ENCODE peak calls at places on chromosome 1, in four cellular contexts. One of them, this sample, is unnamed.
A peak's percentile ranks its signal among the peaks of the same experiment; 100 is the strongest.

GRCh38 chr1:61234582-61234909 is 152.2 kb downstream of the NFIA start:
- DNase-seq in neural progenitor cell: no peak
- DNase-seq in trophoblast cell: no peak
- DNase-seq in neuronal stem cell: no peak
- DNase-seq in this sample: no peak

GRCh38 chr1:37317870-37318431 is 156.4 kb upstream of the ZC3H12A start:
- DNase-seq in neural progenitor cell: no peak
- DNase-seq in trophoblast cell: no peak
- DNase-seq in neuronal stem cell: no peak
- DNase-seq in this sample: no peak

GRCh38 chr1:975896-976683 is 5.8 kb downstream of the PERM1 start:
- DNase-seq in neural progenitor cell: peak; percentile 89
- DNase-seq in trophoblast cell: peak; percentile 77
- DNase-seq in neuronal stem cell: no peak
- DNase-seq in this sample: peak; percentile 38

GRCh38 chr1:53454019-53454418 is 5.2 kb upstream of the DMRTB1 start:
- DNase-seq in neural progenitor cell: no peak
- DNase-seq in trophoblast cell: no peak
- DNase-seq in neuronal stem cell: no peak
- DNase-seq in this sample: no peak

GRCh38 chr1:203084588-203085527 is 954 bp downstream of the MYOG start:
- DNase-seq in neural progenitor cell: peak; percentile 50
- DNase-seq in trophoblast cell: peak; percentile 59
- DNase-seq in neuronal stem cell: no peak
- DNase-seq in this sample: no peak

GRCh38 chr1:179867493-179868330 is 9.9 kb downstream of the TOR1AIP2 start:
- DNase-seq in neural progenitor cell: peak; percentile 74
- DNase-seq in trophoblast cell: peak; percentile 85
- DNase-seq in neuronal stem cell: peak; percentile 47
- DNase-seq in this sample: peak; percentile 32

GRCh38 chr1:230797376-230798186 is 50.4 kb downstream of the CAPN9 start:
- DNase-seq in neural progenitor cell: peak; percentile 81
- DNase-seq in trophoblast cell: peak; percentile 77
- DNase-seq in neuronal stem cell: peak; percentile 51
- DNase-seq in this sample: peak; percentile 64

GRCh38 chr1:21149862-21150432 is 26.8 kb downstream of the EIF4G3 start:
- DNase-seq in neural progenitor cell: peak; percentile 22
- DNase-seq in trophoblast cell: peak; percentile 45
- DNase-seq in neuronal stem cell: no peak
- DNase-seq in this sample: peak; percentile 92

GRCh38 chr1:245091818-245092637 is 62.8 kb upstream of the KIF26B start:
- DNase-seq in neural progenitor cell: no peak
- DNase-seq in trophoblast cell: peak; percentile 85
- DNase-seq in neuronal stem cell: no peak
- DNase-seq in this sample: peak; percentile 99

GRCh38 chr1:54342764-54343687 is 63.2 kb downstream of the SSBP3 start:
- DNase-seq in neural progenitor cell: no peak
- DNase-seq in trophoblast cell: no peak
- DNase-seq in neuronal stem cell: no peak
- DNase-seq in this sample: no peak

GRCh38 chr1:35559317-35559944 is 1.8 kb downstream of the NCDN start:
- DNase-seq in neural progenitor cell: no peak
- DNase-seq in trophoblast cell: no peak
- DNase-seq in neuronal stem cell: no peak
- DNase-seq in this sample: no peak

GRCh38 chr1:156959414-156959813 is 39.0 kb downstream of the LRRC71 start:
- DNase-seq in neural progenitor cell: no peak
- DNase-seq in trophoblast cell: no peak
- DNase-seq in neuronal stem cell: no peak
- DNase-seq in this sample: no peak

GRCh38 chr1:64654519-64655341 is 90.1 kb upstream of the RAVER2 start:
- DNase-seq in neural progenitor cell: no peak
- DNase-seq in trophoblast cell: no peak
- DNase-seq in neuronal stem cell: no peak
- DNase-seq in this sample: peak; percentile 34

GRCh38 chr1:117828206-117828605 is 101.2 kb downstream of the GDAP2 start:
- DNase-seq in neural progenitor cell: no peak
- DNase-seq in trophoblast cell: no peak
- DNase-seq in neuronal stem cell: no peak
- DNase-seq in this sample: peak; percentile 91

GRCh38 chr1:36884029-36884701 is 150.2 kb downstream of the GRIK3 start:
- DNase-seq in neural progenitor cell: no peak
- DNase-seq in trophoblast cell: no peak
- DNase-seq in neuronal stem cell: no peak
- DNase-seq in this sample: no peak

GRCh38 chr1:234611153-234611798 is 1.3 kb upstream of the IRF2BP2 start:
- DNase-seq in neural progenitor cell: peak; percentile 92
- DNase-seq in trophoblast cell: peak; percentile 77
- DNase-seq in neuronal stem cell: peak; percentile 71
- DNase-seq in this sample: peak; percentile 90

GRCh38 chr1:201710632-201711031 is 118.3 kb upstream of the IPO9 start:
- DNase-seq in neural progenitor cell: no peak
- DNase-seq in trophoblast cell: no peak
- DNase-seq in neuronal stem cell: no peak
- DNase-seq in this sample: no peak

GRCh38 chr1:232130815-232131474 is 499.0 kb downstream of the SIPA1L2 start:
- DNase-seq in neural progenitor cell: no peak
- DNase-seq in trophoblast cell: no peak
- DNase-seq in neuronal stem cell: no peak
- DNase-seq in this sample: no peak

GRCh38 chr1:166924829-166925541 is 48.9 kb upstream of the TADA1 start:
- DNase-seq in neural progenitor cell: no peak
- DNase-seq in trophoblast cell: no peak
- DNase-seq in neuronal stem cell: no peak
- DNase-seq in this sample: no peak

GRCh38 chr1:93313026-93313425 is 32.7 kb upstream of the DR1 start:
- DNase-seq in neural progenitor cell: no peak
- DNase-seq in trophoblast cell: no peak
- DNase-seq in neuronal stem cell: no peak
- DNase-seq in this sample: no peak

GRCh38 chr1:230753586-230754251 is 6.5 kb downstream of the CAPN9 start:
- DNase-seq in neural progenitor cell: peak; percentile 76
- DNase-seq in trophoblast cell: peak; percentile 50
- DNase-seq in neuronal stem cell: peak; percentile 37
- DNase-seq in this sample: peak; percentile 18

GRCh38 chr1:68495532-68495931 is 1.4 kb downstream of the DEPDC1 start:
- DNase-seq in neural progenitor cell: no peak
- DNase-seq in trophoblast cell: no peak
- DNase-seq in neuronal stem cell: no peak
- DNase-seq in this sample: no peak

GRCh38 chr1:77412794-77413530 is 131.1 kb downstream of the AK5 start:
- DNase-seq in neural progenitor cell: peak; percentile 20
- DNase-seq in trophoblast cell: no peak
- DNase-seq in neuronal stem cell: peak; percentile 24
- DNase-seq in this sample: no peak

GRCh38 chr1:2988256-2988655 is 33.0 kb upstream of the ACTRT2 start:
- DNase-seq in neural progenitor cell: no peak
- DNase-seq in trophoblast cell: no peak
- DNase-seq in neuronal stem cell: no peak
- DNase-seq in this sample: no peak

GRCh38 chr1:18037651-18038050 is 69.9 kb upstream of the IGSF21 start:
- DNase-seq in neural progenitor cell: no peak
- DNase-seq in trophoblast cell: no peak
- DNase-seq in neuronal stem cell: no peak
- DNase-seq in this sample: no peak

GRCh38 chr1:234911787-234912186 is 216.8 kb downstream of the TOMM20 start:
- DNase-seq in neural progenitor cell: peak; percentile 36
- DNase-seq in trophoblast cell: no peak
- DNase-seq in neuronal stem cell: no peak
- DNase-seq in this sample: no peak

GRCh38 chr1:187037973-187038553 is 209.3 kb downstream of the PLA2G4A start:
- DNase-seq in neural progenitor cell: no peak
- DNase-seq in trophoblast cell: no peak
- DNase-seq in neuronal stem cell: no peak
- DNase-seq in this sample: no peak

GRCh38 chr1:38697387-38697786 is 162.2 kb downstream of the RRAGC start:
- DNase-seq in neural progenitor cell: no peak
- DNase-seq in trophoblast cell: no peak
- DNase-seq in neuronal stem cell: no peak
- DNase-seq in this sample: no peak

GRCh38 chr1:85459274-85459673 is 5.7 kb downstream of the DDAH1 start:
- DNase-seq in neural progenitor cell: no peak
- DNase-seq in trophoblast cell: no peak
- DNase-seq in neuronal stem cell: no peak
- DNase-seq in this sample: no peak

GRCh38 chr1:101996830-101997485 is at the start of gene OLFM3:
- DNase-seq in neural progenitor cell: peak; percentile 94
- DNase-seq in trophoblast cell: peak; percentile 15
- DNase-seq in neuronal stem cell: peak; percentile 79
- DNase-seq in this sample: no peak

GRCh38 chr1:93288558-93288957 is 57.1 kb upstream of the DR1 start:
- DNase-seq in neural progenitor cell: no peak
- DNase-seq in trophoblast cell: no peak
- DNase-seq in neuronal stem cell: no peak
- DNase-seq in this sample: no peak

GRCh38 chr1:66728021-66728420 is 24.2 kb upstream of the DYNLT5 start:
- DNase-seq in neural progenitor cell: no peak
- DNase-seq in trophoblast cell: peak; percentile 26
- DNase-seq in neuronal stem cell: no peak
- DNase-seq in this sample: peak; percentile 56

GRCh38 chr1:230898748-230899147 is 30.4 kb upstream of the C1orf198 start:
- DNase-seq in neural progenitor cell: no peak
- DNase-seq in trophoblast cell: no peak
- DNase-seq in neuronal stem cell: no peak
- DNase-seq in this sample: no peak

GRCh38 chr1:60861949-60862346 is 220.4 kb upstream of the NFIA start:
- DNase-seq in neural progenitor cell: no peak
- DNase-seq in trophoblast cell: no peak
- DNase-seq in neuronal stem cell: no peak
- DNase-seq in this sample: no peak

GRCh38 chr1:68321084-68321685 is 88.9 kb upstream of the WLS start:
- DNase-seq in neural progenitor cell: peak; percentile 84
- DNase-seq in trophoblast cell: peak; percentile 51
- DNase-seq in neuronal stem cell: peak; percentile 27
- DNase-seq in this sample: peak; percentile 72

GRCh38 chr1:169915150-169915549 is 21.5 kb upstream of the SCYL3 start:
- DNase-seq in neural progenitor cell: no peak
- DNase-seq in trophoblast cell: no peak
- DNase-seq in neuronal stem cell: no peak
- DNase-seq in this sample: no peak

GRCh38 chr1:93878501-93878888 is 511 bp downstream of the DNTTIP2 start:
- DNase-seq in neural progenitor cell: peak; percentile 56
- DNase-seq in trophoblast cell: peak; percentile 77
- DNase-seq in neuronal stem cell: no peak
- DNase-seq in this sample: peak; percentile 41

GRCh38 chr1:100785399-100786082 is 66.0 kb downstream of the VCAM1 start:
- DNase-seq in neural progenitor cell: no peak
- DNase-seq in trophoblast cell: no peak
- DNase-seq in neuronal stem cell: no peak
- DNase-seq in this sample: peak; percentile 97

GRCh38 chr1:98057236-98057635 is 136.4 kb upstream of the DPYD start:
- DNase-seq in neural progenitor cell: no peak
- DNase-seq in trophoblast cell: no peak
- DNase-seq in neuronal stem cell: no peak
- DNase-seq in this sample: no peak

DNA sequence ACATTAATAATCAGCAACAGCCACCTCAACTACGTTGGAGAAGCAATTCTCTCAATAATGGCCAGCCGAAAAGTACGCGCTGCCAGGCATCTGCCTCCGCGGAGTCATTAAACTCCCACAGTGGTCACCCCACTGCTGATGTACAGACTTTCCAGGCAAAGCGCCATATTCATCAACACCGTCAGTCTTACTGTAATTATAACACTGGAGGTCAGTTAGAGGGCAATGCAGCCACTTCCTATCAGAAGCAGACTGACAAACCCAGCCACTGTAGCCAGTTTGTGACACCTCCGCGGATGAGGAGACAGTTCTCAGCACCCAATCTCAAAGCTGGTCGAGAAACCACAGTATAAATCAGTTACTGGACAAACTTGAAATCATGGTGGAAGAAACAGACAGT is 93.9 kb downstream of the KIF1B start:
- DNase-seq in neural progenitor cell: no peak
- DNase-seq in trophoblast cell: no peak
- DNase-seq in neuronal stem cell: no peak
- DNase-seq in this sample: peak; percentile 36
- H3K27ac ChIP-seq in neural progenitor cell: no peak overlapping the region
- H3K27ac ChIP-seq in trophoblast cell: no peak overlapping the region
- H3K27ac ChIP-seq in neuronal stem cell: no peak overlapping the region
- H3K27ac ChIP-seq in this sample: no peak overlapping the region

GRCh38 chr1:175015243-175015642 is 8.0 kb downstream of the MRPS14 start:
- DNase-seq in neural progenitor cell: no peak
- DNase-seq in trophoblast cell: peak; percentile 83
- DNase-seq in neuronal stem cell: no peak
- DNase-seq in this sample: peak; percentile 91

GRCh38 chr1:175013445-175013844 is 9.8 kb downstream of the MRPS14 start:
- DNase-seq in neural progenitor cell: no peak
- DNase-seq in trophoblast cell: peak; percentile 90
- DNase-seq in neuronal stem cell: no peak
- DNase-seq in this sample: no peak

GRCh38 chr1:175005085-175005783 is 5.5 kb downstream of the CACYBP start:
- DNase-seq in neural progenitor cell: no peak
- DNase-seq in trophoblast cell: no peak
- DNase-seq in neuronal stem cell: no peak
- DNase-seq in this sample: no peak

DNA sequence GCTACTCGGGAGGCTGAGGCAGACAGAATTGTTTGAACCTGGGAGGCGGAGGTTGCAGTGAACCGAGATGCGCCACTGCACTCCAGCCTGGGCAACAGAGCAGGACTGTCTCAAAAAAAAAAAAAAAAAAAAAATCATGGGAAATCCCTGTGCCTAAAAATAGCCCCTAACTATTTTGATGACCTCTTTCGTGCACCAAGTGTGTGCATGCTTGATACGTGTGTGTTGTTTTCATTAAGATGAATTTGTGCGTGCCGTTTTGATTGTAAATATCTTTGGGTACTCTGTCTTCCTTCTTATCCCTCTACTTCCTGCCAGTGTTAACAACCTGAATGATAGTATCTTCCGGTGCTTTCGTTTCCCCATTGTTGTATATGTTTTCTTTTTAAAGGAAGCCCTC is 9.8 kb downstream of the CACYBP start:
- DNase-seq in neural progenitor cell: no peak
- DNase-seq in trophoblast cell: no peak
- DNase-seq in neuronal stem cell: no peak
- DNase-seq in this sample: no peak
- H3K4me2 ChIP-seq in neural progenitor cell: no peak overlapping the region
- H3K4me2 ChIP-seq in trophoblast cell: no peak overlapping the region
- H3K4me2 ChIP-seq in neuronal stem cell: no peak overlapping the region
- H3K4me2 ChIP-seq in this sample: no peak overlapping the region

GRCh38 chr1:154418898-154419619 is 13.9 kb downstream of the IL6R start:
- DNase-seq in neural progenitor cell: no peak
- DNase-seq in trophoblast cell: no peak
- DNase-seq in neuronal stem cell: no peak
- DNase-seq in this sample: no peak
- H3K9ac ChIP-seq in neural progenitor cell: no peak overlapping the region
- H3K9ac ChIP-seq in trophoblast cell: no peak overlapping the region
- H3K9ac ChIP-seq in neuronal stem cell: no peak overlapping the region
- H3K9ac ChIP-seq in this sample: peak overlapping the region; percentile 37

GRCh38 chr1:150968491-150968890 is 6.1 kb downstream of the CERS2 start:
- DNase-seq in neural progenitor cell: no peak
- DNase-seq in trophoblast cell: no peak
- DNase-seq in neuronal stem cell: no peak
- DNase-seq in this sample: no peak
- H3K27ac ChIP-seq in neural progenitor cell: no peak overlapping the region
- H3K27ac ChIP-seq in trophoblast cell: no peak overlapping the region
- H3K27ac ChIP-seq in neuronal stem cell: no peak overlapping the region
- H3K27ac ChIP-seq in this sample: no peak overlapping the region

GRCh38 chr1:23902611-23903278 is 10.4 kb downstream of the CNR2 start:
- DNase-seq in neural progenitor cell: peak; percentile 67
- DNase-seq in trophoblast cell: peak; percentile 16
- DNase-seq in neuronal stem cell: no peak
- DNase-seq in this sample: no peak
- H3K4me2 ChIP-seq in neural progenitor cell: peak overlapping the region; percentile 82
- H3K4me2 ChIP-seq in trophoblast cell: peak overlapping the region; percentile 51
- H3K4me2 ChIP-seq in neuronal stem cell: peak overlapping the region; percentile 86
- H3K4me2 ChIP-seq in this sample: peak overlapping the region; percentile 25